ENCODE peak calls at places on chromosomes 12 and 14, in six cellular contexts. H is mesendoderm, Q is IMR-90, S is neuronal stem cell, C is H1, M is mesenchymal stem cell. F is an unnamed sample.
A peak's percentile ranks its signal among the peaks of the same experiment; 100 is the strongest.

GRCh38 chr12:52210186-52210924 is 18.5 kb upstream of the KRT80 start:
- DNase-seq in H (no peak), Q (peak; percentile 56), S (no peak), C (no peak), M (peak; percentile 60), F (peak; percentile 34)

GRCh38 chr12:50536831-50537537 is 32.2 kb downstream of the DIP2B start:
- DNase-seq in H (no peak), Q (no peak), S (no peak), C (no peak), M (no peak), F (no peak)

GRCh38 chr12:53844989-53845836 is 93.4 kb upstream of the HOXC13 start:
- DNase-seq in H (peak; percentile 91), Q (peak; percentile 3), S (no peak), C (no peak), M (no peak), F (peak; percentile 97)

GRCh38 chr14:50823763-50824636 is 7.0 kb downstream of the NIN start:
- DNase-seq in H (peak; percentile 55), Q (no peak), S (no peak), C (no peak), M (no peak), F (no peak)

GRCh38 chr14:103186894-103187586 is 63.8 kb downstream of the TNFAIP2 start:
- DNase-seq in H (peak; percentile 86), Q (no peak), S (peak; percentile 73), C (no peak), M (no peak), F (peak; percentile 88)

GRCh38 chr14:105767315-105767714 is 240.9 kb downstream of the TMEM121 start:
- DNase-seq in H (no peak), Q (no peak), S (no peak), C (no peak), M (no peak), F (no peak)

GRCh38 chr14:77409131-77409533 is 14.2 kb downstream of the NOXRED1 start:
- DNase-seq in H (peak; percentile 71), Q (no peak), S (no peak), C (peak; percentile 50), M (peak; percentile 11), F (no peak)

GRCh38 chr14:37048666-37049071 is 123.7 kb downstream of the SLC25A21 start:
- DNase-seq in H (no peak), Q (peak; percentile 20), S (no peak), C (no peak), M (no peak), F (no peak)

GRCh38 chr14:92717571-92718042 is 30.8 kb downstream of the LGMN start:
- DNase-seq in H (no peak), Q (no peak), S (no peak), C (no peak), M (peak; percentile 41), F (peak; percentile 74)

GRCh38 chr12:54017845-54018607 is 9.2 kb downstream of the HOXC8 start:
- DNase-seq in H (peak; percentile 85), Q (peak; percentile 33), S (no peak), C (peak; percentile 83), M (peak; percentile 96), F (peak; percentile 59)

GRCh38 chr12:18683603-18684002 is 54.2 kb downstream of the PLCZ1 start:
- DNase-seq in H (peak; percentile 36), Q (peak; percentile 49), S (no peak), C (no peak), M (peak; percentile 66), F (no peak)

GRCh38 chr12:131620520-131620919 is 90.4 kb upstream of the SFSWAP start:
- DNase-seq in H (peak; percentile 46), Q (no peak), S (no peak), C (no peak), M (no peak), F (no peak)

DNA sequence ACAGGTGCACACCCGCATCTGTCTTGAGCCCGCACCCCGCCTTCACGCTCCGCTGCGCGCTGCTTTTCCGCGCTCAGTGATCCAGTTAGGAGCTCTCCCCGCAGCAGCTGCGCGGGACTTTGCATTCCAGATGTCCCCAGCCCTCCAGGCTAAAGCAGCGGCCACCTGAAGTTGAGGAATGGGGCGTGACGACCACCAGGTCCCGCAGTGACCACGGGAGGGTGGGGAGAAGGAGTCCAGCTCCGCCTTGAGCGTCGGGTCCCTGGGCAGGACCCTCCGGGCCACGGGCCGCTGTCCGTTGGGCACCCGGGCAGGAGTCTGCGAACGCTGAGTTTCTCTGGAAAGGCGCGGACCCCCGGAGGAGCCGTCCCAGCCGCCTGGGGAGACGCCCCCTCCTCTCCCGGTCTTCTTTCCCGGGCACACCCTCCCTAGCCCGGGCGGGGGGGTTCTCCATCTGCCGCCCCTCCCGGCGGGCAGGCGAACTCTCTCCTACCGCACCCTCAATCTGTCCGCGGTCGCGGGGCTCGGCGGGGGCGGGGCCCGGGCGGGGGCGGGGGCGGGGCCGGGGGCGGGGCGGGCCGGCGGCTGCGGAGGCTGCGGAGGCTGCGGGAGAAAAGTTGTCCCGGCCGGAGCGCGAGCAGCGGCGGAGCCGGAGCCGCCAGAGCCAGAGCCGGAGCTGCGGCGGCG is at the start of gene TMEM132C:
- DNase-seq in H (peak; percentile 19), Q (no peak), S (no peak), C (peak; percentile 63), M (no peak), F (no peak)
- H3K4me3 ChIP-seq in H (no peak within 1 kb of the TSS), Q (no peak within 1 kb of the TSS), S (peak within 1 kb of the TSS; percentile 97), C (peak within 1 kb of the TSS; percentile 54), M (peak within 1 kb of the TSS; percentile 7), F (peak within 1 kb of the TSS; percentile 27)

GRCh38 chr14:89160437-89160836 is 256.6 kb downstream of the FOXN3 start:
- DNase-seq in H (no peak), Q (no peak), S (no peak), C (no peak), M (no peak), F (no peak)

GRCh38 chr14:89165189-89165809 is 251.7 kb downstream of the FOXN3 start:
- DNase-seq in H (no peak), Q (no peak), S (no peak), C (no peak), M (no peak), F (no peak)

GRCh38 chr14:89163237-89163636 is 253.8 kb downstream of the FOXN3 start:
- DNase-seq in H (no peak), Q (no peak), S (no peak), C (no peak), M (no peak), F (no peak)

GRCh38 chr14:89164168-89165074 is 252.6 kb downstream of the FOXN3 start:
- DNase-seq in H (no peak), Q (no peak), S (no peak), C (no peak), M (no peak), F (no peak)

GRCh38 chr14:89162586-89162985 is 254.4 kb downstream of the FOXN3 start:
- DNase-seq in H (no peak), Q (no peak), S (no peak), C (no peak), M (no peak), F (no peak)
- H3K23ac ChIP-seq in H (no peak overlapping the region), Q (no peak overlapping the region), S (peak overlapping the region; percentile 29), C (no peak overlapping the region), M (no peak overlapping the region), F (no peak overlapping the region)

GRCh38 chr12:6903712-6904111 is 910 bp upstream of the LRRC23 start:
- DNase-seq in H (no peak), Q (no peak), S (no peak), C (no peak), M (no peak), F (no peak)
- H3K4me3 ChIP-seq in H (no peak overlapping the region), Q (no peak overlapping the region), S (no peak overlapping the region), C (peak overlapping the region; percentile 16), M (no peak overlapping the region), F (no peak overlapping the region)

GRCh38 chr12:25904442-25904841 is 54.0 kb upstream of the RASSF8 start:
- DNase-seq in H (no peak), Q (peak; percentile 39), S (no peak), C (no peak), M (peak; percentile 18), F (peak; percentile 76)
- H3K23ac ChIP-seq in H (no peak overlapping the region), Q (no peak overlapping the region), S (no peak overlapping the region), C (no peak overlapping the region), M (no peak overlapping the region), F (no peak overlapping the region)

GRCh38 chr12:92144045-92144630 is 1.5 kb downstream of the BTG1 start:
- DNase-seq in H (peak; percentile 95), Q (peak; percentile 99), S (peak; percentile 84), C (peak; percentile 58), M (peak; percentile 98), F (peak; percentile 71)
- H3K4me3 ChIP-seq in H (peak overlapping the region; percentile 51), Q (peak overlapping the region; percentile 88), S (peak overlapping the region; percentile 96), C (peak overlapping the region; percentile 86), M (peak overlapping the region; percentile 99), F (peak overlapping the region; percentile 91)

GRCh38 chr14:101774814-101775213 is 13.3 kb downstream of the PPP2R5C start:
- DNase-seq in H (no peak), Q (no peak), S (no peak), C (no peak), M (no peak), F (no peak)

GRCh38 chr14:101775756-101776292 is 14.3 kb downstream of the PPP2R5C start:
- DNase-seq in H (no peak), Q (no peak), S (no peak), C (no peak), M (no peak), F (no peak)

GRCh38 chr14:101772770-101773169 is 11.3 kb downstream of the PPP2R5C start:
- DNase-seq in H (no peak), Q (no peak), S (no peak), C (no peak), M (no peak), F (no peak)

GRCh38 chr14:101773378-101773777 is 11.9 kb downstream of the PPP2R5C start:
- DNase-seq in H (no peak), Q (no peak), S (no peak), C (no peak), M (no peak), F (no peak)

GRCh38 chr14:101774006-101774755 is 12.7 kb downstream of the PPP2R5C start:
- DNase-seq in H (no peak), Q (no peak), S (no peak), C (no peak), M (no peak), F (no peak)
- H3K23ac ChIP-seq in H (no peak overlapping the region), Q (no peak overlapping the region), S (no peak overlapping the region), C (no peak overlapping the region), M (no peak overlapping the region), F (no peak overlapping the region)